ENCODE peak calls at places on chromosomes 6 and 20, in ten cellular contexts. N, Z, B, O, E, V, J, X, D and I are unnamed samples.

GRCh38 chr6:130223508-130223907 is 757 bp upstream of the SAMD3 start:
- DNase-seq in B (no peak), J (no peak), E (no peak), V (no peak), X (no peak), N (no peak), O (no peak), Z (peak), D (no peak), I (peak)

GRCh38 chr6:134512946-134513345 is 195.0 kb upstream of the SGK1 start:
- DNase-seq in N (peak), D (no peak), B (no peak), E (no peak), J (no peak), X (no peak), Z (no peak), V (no peak), O (no peak), I (no peak)

GRCh38 chr6:4727671-4728435 is 48.4 kb upstream of the CDYL start:
- DNase-seq in X (no peak), O (no peak), Z (peak), J (no peak), V (no peak), B (no peak), N (peak), E (no peak), D (no peak), I (no peak)

GRCh38 chr20:5990946-5991345 is 40.5 kb downstream of the MCM8 start:
- DNase-seq in N (no peak), J (no peak), D (no peak), O (no peak), B (no peak), E (no peak), X (no peak), Z (no peak), V (no peak), I (no peak)

GRCh38 chr20:63432577-63433061 is 39.8 kb downstream of the KCNQ2 start:
- DNase-seq in O (peak), B (no peak), X (no peak), D (no peak), J (no peak), V (no peak), N (no peak), E (no peak), Z (no peak), I (no peak)

GRCh38 chr6:127843582-127843981 is 57.3 kb downstream of the THEMIS start:
- DNase-seq in J (no peak), X (no peak), V (no peak), E (no peak), O (no peak), N (no peak), Z (no peak), D (no peak), B (no peak), I (no peak)

GRCh38 chr6:45116714-45117410 is 211.3 kb upstream of the RUNX2 start:
- DNase-seq in D (no peak), X (no peak), B (no peak), Z (no peak), N (peak), J (peak), E (no peak), O (no peak), V (peak), I (no peak)

GRCh38 chr6:138242987-138243592 is 24.8 kb upstream of the PBOV1 start:
- DNase-seq in E (no peak), V (no peak), N (no peak), X (no peak), O (no peak), Z (no peak), D (no peak), J (no peak), B (no peak), I (no peak)

GRCh38 chr6:116008470-116009229 is 52.0 kb downstream of the FRK start:
- DNase-seq in J (no peak), O (no peak), X (peak), N (peak), D (no peak), B (no peak), Z (peak), E (no peak), V (peak), I (no peak)

GRCh38 chr6:1335367-1336037 is 23.6 kb downstream of the FOXQ1 start:
- DNase-seq in V (peak), X (no peak), B (peak), D (no peak), E (peak), N (peak), Z (no peak), O (no peak), J (no peak), I (no peak)

GRCh38 chr6:152635949-152636674 is 1.1 kb downstream of the SYNE1 start:
- DNase-seq in O (peak), D (no peak), X (no peak), N (peak), Z (peak), J (no peak), V (peak), B (no peak), E (no peak), I (peak)

GRCh38 chr6:98382246-98382645 is 452.1 kb upstream of the POU3F2 start:
- DNase-seq in O (no peak), D (no peak), Z (no peak), E (no peak), X (no peak), J (no peak), V (no peak), B (no peak), N (no peak), I (no peak)

GRCh38 chr20:44073011-44073674 is 113.8 kb downstream of the JPH2 start:
- DNase-seq in E (no peak), B (no peak), N (no peak), D (no peak), O (no peak), J (no peak), V (no peak), X (no peak), Z (no peak), I (no peak)

GRCh38 chr6:111642463-111643158 is 36.9 kb upstream of the TRAF3IP2 start:
- DNase-seq in E (peak), D (peak), N (peak), O (peak), V (peak), X (no peak), B (peak), J (peak), Z (peak), I (no peak)

GRCh38 chr20:53517146-53517545 is 76.5 kb downstream of the ZNF217 start:
- DNase-seq in V (peak), E (no peak), D (no peak), X (no peak), N (no peak), Z (no peak), J (no peak), B (no peak), O (no peak), I (no peak)

GRCh38 chr6:166464068-166464410 is 81.3 kb upstream of the MPC1 start:
- DNase-seq in X (no peak), E (no peak), N (no peak), O (no peak), D (no peak), Z (no peak), J (no peak), V (no peak), B (no peak), I (no peak)

GRCh38 chr6:53938810-53939209 is 144.0 kb downstream of the LRRC1 start:
- DNase-seq in Z (no peak), X (no peak), J (no peak), O (no peak), B (no peak), E (no peak), D (no peak), N (peak), V (peak), I (no peak)

GRCh38 chr6:53943410-53943809 is 148.6 kb downstream of the LRRC1 start:
- DNase-seq in J (no peak), Z (no peak), D (no peak), V (peak), B (no peak), X (no peak), N (peak), E (no peak), O (no peak), I (no peak)

GRCh38 chr6:53944538-53944937 is 149.7 kb downstream of the LRRC1 start:
- DNase-seq in D (no peak), B (no peak), Z (no peak), O (no peak), X (no peak), E (no peak), V (no peak), N (peak), J (no peak), I (no peak)

GRCh38 chr6:53937461-53937860 is 142.7 kb downstream of the LRRC1 start:
- DNase-seq in V (no peak), D (no peak), N (no peak), B (no peak), Z (no peak), O (no peak), J (no peak), E (no peak), X (no peak), I (no peak)

DNA sequence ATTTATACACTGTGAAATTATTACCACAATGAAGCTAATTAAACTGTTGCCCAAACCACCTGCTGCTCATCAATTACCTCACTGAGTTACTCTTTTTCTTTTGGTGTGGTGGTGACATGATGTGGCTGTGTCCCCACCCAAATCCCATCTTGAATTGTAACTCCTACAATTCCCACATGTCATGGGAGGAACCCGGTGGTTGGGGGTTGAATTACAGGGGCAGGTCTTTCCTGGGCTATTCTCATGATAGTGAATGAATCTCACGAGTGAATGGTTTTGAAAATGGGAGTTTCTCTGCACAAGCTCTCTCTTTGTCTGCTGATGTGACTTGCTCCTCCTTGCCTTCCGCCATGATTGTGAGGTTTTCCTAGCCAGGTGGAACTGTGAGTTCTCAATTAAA is 145.0 kb downstream of the LRRC1 start:
- DNase-seq in X (no peak), V (no peak), B (no peak), O (no peak), J (no peak), N (no peak), E (no peak), D (no peak), Z (no peak), I (no peak)
- TF ChIP-seq CTCF in X (no peak), V (no peak), B (no peak), O (no peak), J (no peak), N (no peak), E (no peak), D (no peak), Z (no peak), I (no peak)

GRCh38 chr20:45892049-45892816 is 1.1 kb downstream of the CTSA start:
- DNase-seq in E (no peak), O (no peak), V (peak), J (no peak), B (peak), Z (no peak), D (no peak), N (peak), X (no peak), I (no peak)
- TF ChIP-seq CTCF in E (no peak), O (no peak), V (peak), J (peak), B (no peak), Z (no peak), D (no peak), N (peak), X (no peak), I (no peak)

GRCh38 chr20:49404461-49404860 is 78.0 kb downstream of the KCNB1 start:
- DNase-seq in J (no peak), B (no peak), X (no peak), Z (no peak), D (no peak), N (no peak), V (no peak), E (no peak), O (no peak), I (no peak)
- TF ChIP-seq CTCF in J (no peak), B (no peak), X (no peak), Z (no peak), D (no peak), N (no peak), V (no peak), E (no peak), O (no peak), I (no peak)

GRCh38 chr6:52505726-52506501 is 70.9 kb downstream of the TRAM2 start:
- DNase-seq in J (no peak), V (no peak), E (no peak), O (no peak), N (no peak), B (no peak), D (no peak), Z (no peak), X (no peak), I (no peak)
- TF ChIP-seq CTCF in J (peak), V (peak), E (no peak), O (no peak), N (peak), B (no peak), D (no peak), Z (peak), X (no peak), I (peak)

GRCh38 chr6:169950558-169950957 is 199.1 kb downstream of the ERMARD start:
- DNase-seq in E (peak), D (no peak), O (no peak), X (no peak), B (peak), V (peak), J (no peak), N (peak), Z (peak), I (no peak)
- TF ChIP-seq CTCF in E (peak), D (no peak), O (no peak), X (no peak), B (peak), V (peak), J (no peak), N (peak), Z (peak), I (peak)

DNA sequence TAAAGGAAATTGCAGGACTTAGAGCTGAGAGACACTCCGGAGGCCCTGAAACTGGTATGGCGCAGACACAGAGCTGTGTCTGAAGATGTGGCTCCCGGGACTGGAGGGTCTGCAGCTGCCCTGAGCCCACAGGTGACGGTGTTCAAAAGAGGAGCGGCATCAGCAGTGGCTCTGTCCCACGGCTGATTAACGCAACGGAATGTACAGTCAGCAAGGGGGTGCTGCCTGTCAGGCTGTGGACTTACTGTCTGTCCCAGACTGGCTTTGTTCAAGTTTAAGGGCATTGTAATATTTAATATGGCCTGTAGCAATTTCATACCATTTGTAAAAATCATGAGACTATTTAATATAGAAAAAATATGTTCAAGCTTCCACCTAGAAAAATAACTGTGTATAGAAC is 228.0 kb upstream of the TAB2 start:
- DNase-seq in J (no peak), V (peak), O (no peak), E (no peak), B (no peak), Z (no peak), N (no peak), X (no peak), D (no peak), I (no peak)
- TF ChIP-seq CTCF in J (no peak), V (peak), O (no peak), E (no peak), B (no peak), Z (no peak), N (no peak), X (no peak), D (no peak), I (no peak)